ENCODE peak calls at places on chromosome X, in nine cellular contexts. W is psoas muscle, R is RWPE2, Y is OCI-LY7, N is aorta, O is ovary, H is Caco-2, C is IMR-90, A is BE2C. E is an unnamed sample. For H3K9me3, the result is how much of the 10 kb centered on the place peaks cover.

GRCh38 chrX:127259742-127260141 is 440.2 kb downstream of the PRR32 start:
- DNase-seq in Y (no peak), H (no peak), A (no peak), W (no peak), C (no peak), N (no peak), O (no peak), R (no peak), E (no peak)

GRCh38 chrX:109822861-109823260 is 89.8 kb upstream of the ACSL4 start:
- DNase-seq in N (no peak), Y (no peak), C (no peak), A (no peak), H (no peak), R (no peak), W (no peak), O (no peak), E (no peak)

GRCh38 chrX:153864561-153865320 is 21.2 kb downstream of the L1CAM start:
- DNase-seq in N (no peak), O (no peak), R (no peak), W (no peak), H (no peak), Y (no peak), C (no peak), A (peak), E (no peak)

GRCh38 chrX:118350221-118350620 is 4.3 kb downstream of the WDR44 start:
- DNase-seq in R (no peak), O (no peak), N (no peak), W (no peak), Y (no peak), C (peak), A (no peak), H (no peak), E (no peak)

GRCh38 chrX:10033360-10034007 is 66.3 kb downstream of the CLDN34 start:
- DNase-seq in Y (no peak), A (no peak), C (peak), N (no peak), W (no peak), H (peak), O (no peak), R (no peak), E (no peak)

GRCh38 chrX:141214216-141214615 is 28.1 kb downstream of the SPANXC start:
- DNase-seq in A (no peak), C (no peak), H (no peak), N (no peak), W (no peak), O (no peak), Y (no peak), R (no peak), E (no peak)

GRCh38 chrX:11437642-11438379 is 144.6 kb downstream of the AMELX start:
- DNase-seq in N (peak), A (no peak), R (no peak), C (peak), O (peak), W (peak), H (peak), Y (peak), E (no peak)

GRCh38 chrX:3443186-3443585 is 96.7 kb upstream of the MXRA5 start:
- DNase-seq in W (no peak), R (no peak), A (no peak), O (no peak), Y (no peak), C (no peak), H (no peak), N (no peak), E (no peak)

GRCh38 chrX:14964500-14964899 is 91.3 kb downstream of the MOSPD2 start:
- DNase-seq in H (no peak), N (no peak), O (no peak), Y (no peak), R (no peak), W (no peak), A (no peak), C (peak), E (no peak)

GRCh38 chrX:136047001-136047642 is 61.9 kb downstream of the SLC9A6 start:
- DNase-seq in Y (no peak), O (no peak), A (no peak), W (no peak), H (no peak), C (peak), N (no peak), R (no peak), E (no peak)

GRCh38 chrX:2767631-2768455 is 16.0 kb downstream of the XG start:
- DNase-seq in R (no peak), Y (no peak), A (no peak), O (no peak), W (peak), N (peak), H (peak), C (peak), E (no peak)

GRCh38 chrX:7852166-7852565 is 9.2 kb downstream of the VCX start:
- DNase-seq in W (no peak), A (no peak), R (no peak), N (no peak), O (no peak), C (no peak), H (no peak), Y (no peak), E (no peak)

GRCh38 chrX:154378059-154378798 is 866 bp upstream of the EMD start:
- DNase-seq in O (peak), Y (peak), C (peak), R (no peak), H (no peak), W (peak), A (peak), N (peak), E (no peak)

GRCh38 chrX:118420462-118420861 is 74.6 kb downstream of the WDR44 start:
- DNase-seq in W (no peak), O (no peak), N (no peak), A (no peak), Y (no peak), R (no peak), C (peak), H (no peak), E (no peak)

DNA sequence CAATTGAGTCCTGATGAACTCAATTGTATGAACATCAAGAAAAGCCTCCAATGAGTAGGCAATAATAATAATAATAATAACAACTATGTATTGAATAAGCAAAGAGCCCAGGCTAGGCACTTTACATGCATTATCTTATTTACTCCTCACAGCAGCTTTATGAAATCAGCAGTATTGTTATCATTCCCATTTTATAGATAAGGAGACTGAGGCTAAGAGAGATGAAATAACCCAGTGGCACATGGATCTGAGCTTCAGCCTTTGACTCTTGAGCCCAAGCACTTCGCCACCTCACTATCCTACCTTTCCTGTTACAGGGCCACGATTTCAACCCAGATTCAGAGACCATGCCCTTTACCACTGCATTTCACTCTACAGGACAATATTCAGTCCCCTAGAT is 3.2 kb downstream of the RAB33A start:
- DNase-seq in H (no peak), O (no peak), A (no peak), N (no peak), R (no peak), Y (no peak), W (no peak), C (no peak), E (no peak)
- H3K4me3 ChIP-seq in H (no peak), O (no peak), A (no peak), N (no peak), R (no peak), Y (no peak), W (no peak), C (no peak), E (no peak)

GRCh38 chrX:47991263-47992092 is 12.3 kb downstream of the ZNF182 start:
- DNase-seq in N (no peak), Y (peak), C (peak), R (no peak), H (no peak), A (no peak), O (no peak), W (no peak), E (peak)
- H3K9me3 ChIP-seq in N (under half), Y (under half), C (under half), R (under half), H (under half), A (under half), O (under half), W (under half), E (under half)

GRCh38 chrX:74925210-74926088 is at the start of gene NEXMIF:
- DNase-seq in Y (no peak), C (no peak), H (peak), R (no peak), A (no peak), O (peak), N (peak), W (no peak), E (no peak)
- H3K4me3 ChIP-seq in Y (no peak), C (peak), H (peak), R (peak), A (peak), O (peak), N (peak), W (peak), E (peak)

DNA sequence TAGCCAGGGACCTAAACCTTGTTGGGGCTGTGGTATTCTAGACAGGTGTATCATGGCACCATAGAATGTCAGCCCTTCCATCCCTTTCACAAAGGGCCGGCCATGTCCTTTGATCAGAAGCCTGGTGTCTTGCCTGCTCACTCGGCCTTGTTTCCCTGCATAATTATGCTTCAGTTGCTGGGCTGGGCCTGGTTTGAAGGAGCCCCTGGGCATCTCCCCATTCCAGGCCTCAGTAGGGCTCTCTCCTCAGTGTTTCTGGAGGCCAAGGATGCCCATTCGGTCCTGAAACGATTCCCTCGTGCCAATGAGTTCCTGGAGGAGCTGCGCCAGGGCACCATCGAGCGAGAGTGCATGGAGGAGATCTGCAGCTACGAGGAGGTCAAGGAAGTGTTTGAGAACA is 4.5 kb downstream of the PRRG3 start:
- DNase-seq in N (no peak), H (no peak), W (no peak), A (no peak), R (no peak), O (no peak), C (no peak), Y (no peak), E (no peak)
- H3K9me3 ChIP-seq in N (under half), H (under half), W (under half), A (under half), R (under half), O (under half), C (under half), Y (under half), E (under half)

DNA sequence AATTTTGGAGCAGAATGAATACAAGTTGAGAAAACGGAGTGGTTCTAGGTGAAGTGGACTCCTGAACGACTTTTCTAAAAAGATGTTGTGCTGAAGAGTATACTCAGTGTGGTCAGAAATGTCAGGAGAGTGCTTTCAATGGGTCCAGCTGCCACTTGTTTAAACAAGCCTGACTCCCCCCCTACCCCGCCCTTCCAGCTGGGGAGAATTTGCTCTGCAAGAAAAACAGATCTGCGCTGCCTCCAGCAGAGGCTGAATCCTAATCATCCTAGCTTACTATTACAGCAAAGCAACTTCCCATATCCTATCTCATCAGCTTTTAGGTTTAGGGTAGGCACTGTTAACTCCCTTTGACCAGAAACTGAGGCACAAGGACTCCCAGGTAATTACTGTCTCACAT is 1.9 kb downstream of the MAP3K15 start:
- DNase-seq in H (peak), C (peak), O (no peak), R (no peak), Y (no peak), N (no peak), W (no peak), A (no peak), E (no peak)
- H3K4me3 ChIP-seq in H (no peak), C (no peak), O (no peak), R (no peak), Y (no peak), N (no peak), W (no peak), A (no peak), E (no peak)

DNA sequence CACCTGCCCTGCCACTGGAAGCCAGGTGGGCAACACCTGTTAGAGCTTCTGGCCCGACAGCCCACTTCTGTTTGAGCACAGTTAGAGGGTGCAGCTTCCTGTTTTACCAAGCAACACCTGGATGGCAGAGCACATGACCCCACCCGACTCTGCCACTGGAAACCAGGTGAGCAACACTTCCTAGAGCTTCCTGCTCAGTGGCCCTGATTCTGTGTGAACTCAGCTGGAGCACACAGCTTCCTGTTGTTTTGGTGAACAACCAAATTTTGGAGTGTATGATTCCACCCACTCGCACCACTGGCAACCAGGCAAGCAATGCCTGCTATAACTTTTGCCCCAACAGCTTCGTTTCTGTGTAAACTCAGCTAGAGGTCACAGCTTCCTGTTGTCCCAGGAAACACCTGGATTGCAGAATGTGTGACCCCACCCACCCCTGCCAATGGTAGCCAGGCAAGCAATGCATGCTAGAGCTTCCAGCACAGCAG is 163.8 kb upstream of the KLF8 start:
- DNase-seq in W (no peak), H (no peak), R (no peak), Y (no peak), C (no peak), O (no peak), A (no peak), N (no peak), E (no peak)
- H3K9me3 ChIP-seq in W (under half), H (under half), R (under half), Y (under half), C (under half), O (under half), A (under half), N (under half), E (under half)

GRCh38 chrX:115344885-115345653 is 55.6 kb downstream of the LUZP4 start:
- DNase-seq in O (peak), C (peak), A (peak), H (peak), N (peak), R (peak), W (peak), Y (no peak), E (peak)
- H3K4me3 ChIP-seq in O (no peak), C (no peak), A (no peak), H (no peak), N (no peak), R (no peak), W (no peak), Y (no peak), E (no peak)

GRCh38 chrX:145865082-145865481 is 47.5 kb downstream of the SLITRK2 start:
- DNase-seq in R (no peak), N (no peak), A (no peak), W (no peak), Y (no peak), O (no peak), C (no peak), H (no peak), E (no peak)
- H3K9me3 ChIP-seq in R (under half), N (under half), A (under half), W (under half), Y (under half), O (under half), C (under half), H (under half), E (under half)